ENCODE peak calls at places on chromosome 21, in seven cellular contexts. One of them, this sample, is unnamed.

GRCh38 chr21:25801217-25802015 is 66.6 kb downstream of the GABPA start:
- DNase-seq in mucosa of descending colon: peak; percentile 84
- DNase-seq in heart right ventricle: peak; percentile 80
- DNase-seq in aorta: peak; percentile 86
- DNase-seq in A549: peak; percentile 55
- DNase-seq in suprapubic skin: peak; percentile 86
- DNase-seq in CD4-positive, CD25-positive, alpha-beta regulatory T cell: peak; percentile 77
- DNase-seq in this sample: peak; percentile 82

GRCh38 chr21:38800046-38800758 is 5.5 kb upstream of the ETS2 start:
- DNase-seq in CD4-positive, CD25-positive, alpha-beta regulatory T cell: no peak
- DNase-seq in mucosa of descending colon: no peak
- DNase-seq in heart right ventricle: no peak
- DNase-seq in suprapubic skin: no peak
- DNase-seq in aorta: no peak
- DNase-seq in A549: no peak
- DNase-seq in this sample: no peak

GRCh38 chr21:27700974-27701614 is 734.2 kb upstream of the ADAMTS5 start:
- DNase-seq in aorta: peak; percentile 86
- DNase-seq in heart right ventricle: peak; percentile 77
- DNase-seq in suprapubic skin: peak; percentile 85
- DNase-seq in A549: peak; percentile 2
- DNase-seq in CD4-positive, CD25-positive, alpha-beta regulatory T cell: peak; percentile 28
- DNase-seq in mucosa of descending colon: peak; percentile 83
- DNase-seq in this sample: peak; percentile 22

GRCh38 chr21:28776251-28776650 is 216.4 kb downstream of the LTN1 start:
- DNase-seq in aorta: no peak
- DNase-seq in suprapubic skin: no peak
- DNase-seq in heart right ventricle: no peak
- DNase-seq in A549: no peak
- DNase-seq in CD4-positive, CD25-positive, alpha-beta regulatory T cell: no peak
- DNase-seq in mucosa of descending colon: no peak
- DNase-seq in this sample: no peak

GRCh38 chr21:42063206-42063577 is 7.9 kb upstream of the UMODL1 start:
- DNase-seq in aorta: no peak
- DNase-seq in suprapubic skin: no peak
- DNase-seq in A549: no peak
- DNase-seq in CD4-positive, CD25-positive, alpha-beta regulatory T cell: no peak
- DNase-seq in mucosa of descending colon: peak; percentile 66
- DNase-seq in heart right ventricle: no peak
- DNase-seq in this sample: no peak

GRCh38 chr21:22791986-22792560 is 1793.9 kb downstream of the NCAM2 start:
- DNase-seq in aorta: no peak
- DNase-seq in suprapubic skin: no peak
- DNase-seq in A549: peak; percentile 0
- DNase-seq in heart right ventricle: no peak
- DNase-seq in CD4-positive, CD25-positive, alpha-beta regulatory T cell: peak; percentile 10
- DNase-seq in mucosa of descending colon: no peak
- DNase-seq in this sample: no peak

GRCh38 chr21:46144464-46145070 is 10.8 kb downstream of the FTCD start:
- DNase-seq in suprapubic skin: no peak
- DNase-seq in heart right ventricle: peak; percentile 9
- DNase-seq in aorta: no peak
- DNase-seq in mucosa of descending colon: no peak
- DNase-seq in A549: no peak
- DNase-seq in CD4-positive, CD25-positive, alpha-beta regulatory T cell: no peak
- DNase-seq in this sample: no peak

GRCh38 chr21:16514316-16514715 is 784.5 kb downstream of the USP25 start:
- DNase-seq in aorta: no peak
- DNase-seq in mucosa of descending colon: no peak
- DNase-seq in CD4-positive, CD25-positive, alpha-beta regulatory T cell: no peak
- DNase-seq in suprapubic skin: no peak
- DNase-seq in heart right ventricle: no peak
- DNase-seq in A549: no peak
- DNase-seq in this sample: no peak

GRCh38 chr21:37370152-37371040 is 3.8 kb downstream of the DYRK1A start:
- DNase-seq in A549: no peak
- DNase-seq in aorta: no peak
- DNase-seq in suprapubic skin: no peak
- DNase-seq in heart right ventricle: no peak
- DNase-seq in mucosa of descending colon: no peak
- DNase-seq in CD4-positive, CD25-positive, alpha-beta regulatory T cell: peak; percentile 28
- DNase-seq in this sample: no peak

GRCh38 chr21:20618878-20619277 is 379.3 kb upstream of the NCAM2 start:
- DNase-seq in CD4-positive, CD25-positive, alpha-beta regulatory T cell: no peak
- DNase-seq in A549: no peak
- DNase-seq in mucosa of descending colon: no peak
- DNase-seq in aorta: no peak
- DNase-seq in suprapubic skin: no peak
- DNase-seq in heart right ventricle: no peak
- DNase-seq in this sample: no peak

GRCh38 chr21:9759972-9760371 is 761.4 kb upstream of the TPTE start:
- DNase-seq in mucosa of descending colon: no peak
- DNase-seq in suprapubic skin: no peak
- DNase-seq in aorta: no peak
- DNase-seq in A549: no peak
- DNase-seq in heart right ventricle: no peak
- DNase-seq in CD4-positive, CD25-positive, alpha-beta regulatory T cell: no peak
- DNase-seq in this sample: no peak

GRCh38 chr21:9758888-9759287 is 762.5 kb upstream of the TPTE start:
- DNase-seq in CD4-positive, CD25-positive, alpha-beta regulatory T cell: no peak
- DNase-seq in A549: no peak
- DNase-seq in suprapubic skin: no peak
- DNase-seq in mucosa of descending colon: no peak
- DNase-seq in aorta: no peak
- DNase-seq in heart right ventricle: no peak
- DNase-seq in this sample: no peak

GRCh38 chr21:9756677-9757076 is 764.7 kb upstream of the TPTE start:
- DNase-seq in heart right ventricle: no peak
- DNase-seq in suprapubic skin: no peak
- DNase-seq in CD4-positive, CD25-positive, alpha-beta regulatory T cell: no peak
- DNase-seq in A549: no peak
- DNase-seq in mucosa of descending colon: no peak
- DNase-seq in aorta: no peak
- DNase-seq in this sample: no peak

GRCh38 chr21:9760398-9761074 is 760.8 kb upstream of the TPTE start:
- DNase-seq in A549: no peak
- DNase-seq in suprapubic skin: no peak
- DNase-seq in heart right ventricle: no peak
- DNase-seq in CD4-positive, CD25-positive, alpha-beta regulatory T cell: no peak
- DNase-seq in mucosa of descending colon: no peak
- DNase-seq in aorta: no peak
- DNase-seq in this sample: no peak

DNA sequence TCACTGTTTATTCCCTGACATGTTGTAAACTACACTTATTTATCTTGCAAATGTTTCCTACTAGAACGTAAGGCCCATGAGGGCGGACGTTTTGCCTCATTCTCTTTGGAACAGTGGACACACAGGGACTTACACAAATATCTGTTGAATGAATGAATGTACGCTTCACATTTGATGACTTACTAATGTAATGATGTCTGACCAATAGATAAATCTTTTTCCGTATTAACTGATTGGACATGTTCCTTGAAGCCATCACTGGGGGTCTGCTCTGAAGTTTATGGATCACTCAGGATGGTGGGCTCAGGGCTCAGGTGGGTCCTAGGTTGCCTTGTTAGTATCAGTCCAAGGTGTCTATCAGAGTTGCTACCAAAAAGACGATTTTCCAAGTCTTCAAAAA is 763.2 kb upstream of the TPTE start:
- DNase-seq in mucosa of descending colon: no peak
- DNase-seq in aorta: no peak
- DNase-seq in A549: no peak
- DNase-seq in heart right ventricle: no peak
- DNase-seq in CD4-positive, CD25-positive, alpha-beta regulatory T cell: no peak
- DNase-seq in suprapubic skin: no peak
- DNase-seq in this sample: no peak
- H3K9me3 ChIP-seq in mucosa of descending colon: peaks cover 92% of the 10 kb centered on the region
- H3K9me3 ChIP-seq in aorta: no peaks in the 10 kb centered on the region
- H3K9me3 ChIP-seq in A549: no peaks in the 10 kb centered on the region
- H3K9me3 ChIP-seq in heart right ventricle: no peaks in the 10 kb centered on the region
- H3K9me3 ChIP-seq in CD4-positive, CD25-positive, alpha-beta regulatory T cell: peaks cover 44% of the 10 kb centered on the region
- H3K9me3 ChIP-seq in suprapubic skin: peaks cover 48% of the 10 kb centered on the region
- H3K9me3 ChIP-seq in this sample: peaks cover 3% of the 10 kb centered on the region

DNA sequence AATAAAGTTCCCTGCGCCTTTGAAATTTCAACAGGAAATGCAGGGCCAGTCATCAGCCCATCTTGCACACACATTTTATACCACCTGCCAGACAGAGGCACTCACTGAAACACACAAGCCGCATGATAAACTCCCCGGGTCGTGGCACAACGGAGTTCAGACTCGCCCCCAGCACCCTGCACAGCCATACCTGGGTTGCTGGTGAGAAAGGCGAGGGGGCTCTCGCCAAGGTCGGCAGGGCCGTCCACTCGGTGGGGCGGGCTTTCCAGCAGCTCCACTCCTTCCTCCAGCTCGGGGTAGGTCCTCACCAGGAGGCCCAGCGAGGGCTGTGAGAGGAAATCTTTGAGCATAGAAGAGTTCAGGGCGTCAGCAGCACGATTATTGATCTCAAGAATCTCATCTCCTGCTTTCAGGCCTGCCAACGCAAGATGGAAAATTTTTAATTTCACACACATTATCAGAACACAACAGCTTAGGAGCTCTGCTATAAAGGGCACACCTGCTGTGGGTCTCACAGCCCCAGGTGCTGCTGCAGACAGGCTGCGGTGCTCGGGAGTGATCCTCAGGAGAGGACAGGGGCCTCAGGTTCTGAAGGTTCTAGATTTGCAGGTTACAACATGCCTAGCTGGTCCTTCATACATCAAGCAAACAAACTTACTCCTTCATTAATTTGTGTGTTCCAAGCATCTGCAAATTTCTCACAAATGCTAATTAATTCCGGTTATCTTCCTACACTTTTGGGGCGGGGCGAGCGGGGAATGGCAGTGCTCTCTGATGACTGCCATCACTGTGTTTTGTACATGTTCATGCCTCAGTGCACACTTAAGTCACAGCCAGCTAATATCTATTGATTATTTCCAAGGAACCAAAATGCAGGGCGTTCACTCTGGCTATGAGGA is 144.2 kb upstream of the KRTAP19-8 start:
- DNase-seq in heart right ventricle: no peak
- DNase-seq in suprapubic skin: no peak
- DNase-seq in A549: no peak
- DNase-seq in aorta: no peak
- DNase-seq in mucosa of descending colon: no peak
- DNase-seq in CD4-positive, CD25-positive, alpha-beta regulatory T cell: peak; percentile 78
- DNase-seq in this sample: peak; percentile 53
- H3K9me3 ChIP-seq in heart right ventricle: no peaks in the 10 kb centered on the region
- H3K9me3 ChIP-seq in suprapubic skin: no peaks in the 10 kb centered on the region
- H3K9me3 ChIP-seq in A549: no peaks in the 10 kb centered on the region
- H3K9me3 ChIP-seq in aorta: no peaks in the 10 kb centered on the region
- H3K9me3 ChIP-seq in mucosa of descending colon: no peaks in the 10 kb centered on the region
- H3K9me3 ChIP-seq in CD4-positive, CD25-positive, alpha-beta regulatory T cell: no peaks in the 10 kb centered on the region
- H3K9me3 ChIP-seq in this sample: no peaks in the 10 kb centered on the region

GRCh38 chr21:34834307-34834706 is 165.5 kb downstream of the CLIC6 start:
- DNase-seq in mucosa of descending colon: no peak
- DNase-seq in CD4-positive, CD25-positive, alpha-beta regulatory T cell: no peak
- DNase-seq in heart right ventricle: no peak
- DNase-seq in suprapubic skin: peak; percentile 75
- DNase-seq in aorta: no peak
- DNase-seq in A549: no peak
- DNase-seq in this sample: no peak

GRCh38 chr21:34833465-34833864 is 164.7 kb downstream of the CLIC6 start:
- DNase-seq in aorta: no peak
- DNase-seq in mucosa of descending colon: no peak
- DNase-seq in A549: no peak
- DNase-seq in suprapubic skin: no peak
- DNase-seq in CD4-positive, CD25-positive, alpha-beta regulatory T cell: no peak
- DNase-seq in heart right ventricle: no peak
- DNase-seq in this sample: no peak

GRCh38 chr21:34836103-34836932 is 167.5 kb downstream of the CLIC6 start:
- DNase-seq in heart right ventricle: no peak
- DNase-seq in aorta: peak; percentile 86
- DNase-seq in CD4-positive, CD25-positive, alpha-beta regulatory T cell: no peak
- DNase-seq in suprapubic skin: peak; percentile 91
- DNase-seq in mucosa of descending colon: no peak
- DNase-seq in A549: peak; percentile 60
- DNase-seq in this sample: no peak

GRCh38 chr21:34835526-34835925 is 166.7 kb downstream of the CLIC6 start:
- DNase-seq in A549: no peak
- DNase-seq in CD4-positive, CD25-positive, alpha-beta regulatory T cell: no peak
- DNase-seq in aorta: no peak
- DNase-seq in heart right ventricle: no peak
- DNase-seq in mucosa of descending colon: no peak
- DNase-seq in suprapubic skin: no peak
- DNase-seq in this sample: no peak

DNA sequence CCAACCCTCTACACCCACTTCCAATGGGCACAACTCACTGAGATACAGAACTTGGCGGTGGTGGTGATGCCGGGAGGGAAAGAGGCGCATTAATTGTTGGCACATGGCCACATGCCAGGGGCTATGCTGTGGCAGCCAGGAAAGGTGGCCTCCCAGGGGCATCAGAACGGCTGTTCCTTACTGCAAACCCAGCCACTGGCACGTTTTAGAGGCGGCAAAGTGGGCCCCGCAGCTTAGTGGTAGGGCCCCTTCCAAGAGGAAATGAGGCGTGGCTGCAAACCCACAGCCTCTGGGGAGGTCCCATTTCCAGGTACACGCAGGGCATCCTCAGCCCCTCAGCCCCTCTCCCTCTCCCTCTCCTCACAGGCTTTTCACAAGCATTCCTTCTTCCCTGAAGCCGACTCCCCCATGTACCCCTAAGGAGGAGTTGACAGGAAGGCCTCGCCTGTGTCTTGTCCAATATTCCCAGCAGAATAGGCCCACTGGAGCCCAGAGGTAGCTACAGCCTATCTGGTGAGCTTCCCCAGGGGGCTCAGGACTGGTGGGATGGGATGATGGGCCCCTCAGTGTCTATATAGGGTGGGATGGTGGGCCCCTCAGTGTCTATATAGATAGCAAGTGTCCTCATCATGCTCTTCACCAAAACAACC is 166.2 kb downstream of the CLIC6 start:
- DNase-seq in mucosa of descending colon: no peak
- DNase-seq in CD4-positive, CD25-positive, alpha-beta regulatory T cell: no peak
- DNase-seq in heart right ventricle: no peak
- DNase-seq in A549: no peak
- DNase-seq in aorta: no peak
- DNase-seq in suprapubic skin: no peak
- DNase-seq in this sample: no peak
- H3K9me3 ChIP-seq in mucosa of descending colon: no peaks in the 10 kb centered on the region
- H3K9me3 ChIP-seq in CD4-positive, CD25-positive, alpha-beta regulatory T cell: no peaks in the 10 kb centered on the region
- H3K9me3 ChIP-seq in heart right ventricle: no peaks in the 10 kb centered on the region
- H3K9me3 ChIP-seq in A549: no peaks in the 10 kb centered on the region
- H3K9me3 ChIP-seq in aorta: no peaks in the 10 kb centered on the region
- H3K9me3 ChIP-seq in suprapubic skin: no peaks in the 10 kb centered on the region
- H3K9me3 ChIP-seq in this sample: no peaks in the 10 kb centered on the region

DNA sequence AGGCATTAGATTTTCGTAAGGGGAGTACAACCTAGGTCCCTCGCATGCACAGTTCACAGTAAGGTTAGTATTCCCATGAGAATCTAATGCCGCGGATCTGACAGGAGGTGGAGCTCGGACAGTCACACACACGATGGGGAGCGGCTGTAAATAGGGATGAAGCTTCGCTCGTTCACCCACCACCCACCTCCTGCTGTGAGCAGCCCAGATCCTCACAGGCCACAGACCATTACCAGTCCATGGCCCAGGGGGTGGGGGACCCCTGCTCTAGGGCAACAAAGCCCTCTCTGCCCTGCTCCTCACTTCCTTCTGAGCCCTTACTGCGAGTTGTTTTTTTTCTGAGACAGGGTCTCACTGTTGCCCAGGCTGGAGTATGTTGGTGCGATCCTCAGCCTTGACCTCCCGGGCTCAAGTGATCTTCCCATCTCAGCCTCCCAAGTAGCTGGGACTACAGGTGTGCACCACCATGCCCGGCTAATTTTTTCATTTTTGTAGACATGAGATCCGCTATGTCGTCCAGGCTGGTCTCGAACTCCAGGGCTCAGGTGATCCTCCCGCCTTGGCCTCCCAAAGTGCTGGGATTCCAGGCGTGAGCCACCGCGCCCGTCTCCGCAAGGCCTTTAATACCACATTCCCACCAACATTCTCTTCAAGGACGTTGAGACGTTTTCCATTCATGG is 21.3 kb downstream of the TRPM2 start:
- DNase-seq in suprapubic skin: no peak
- DNase-seq in mucosa of descending colon: peak; percentile 4
- DNase-seq in CD4-positive, CD25-positive, alpha-beta regulatory T cell: no peak
- DNase-seq in aorta: peak; percentile 13
- DNase-seq in A549: no peak
- DNase-seq in heart right ventricle: no peak
- DNase-seq in this sample: no peak
- H3K9me3 ChIP-seq in suprapubic skin: no peaks in the 10 kb centered on the region
- H3K9me3 ChIP-seq in mucosa of descending colon: no peaks in the 10 kb centered on the region
- H3K9me3 ChIP-seq in CD4-positive, CD25-positive, alpha-beta regulatory T cell: no peaks in the 10 kb centered on the region
- H3K9me3 ChIP-seq in aorta: no peaks in the 10 kb centered on the region
- H3K9me3 ChIP-seq in A549: no peaks in the 10 kb centered on the region
- H3K9me3 ChIP-seq in heart right ventricle: peaks cover 3% of the 10 kb centered on the region
- H3K9me3 ChIP-seq in this sample: no peaks in the 10 kb centered on the region

This sample was measured in T-helper 17 cell.